ENCODE peak calls at places on chromosomes 5 and 9, in four cellular contexts. K is IMR-90, I is SK-N-SH, P is GM12878. D is an unnamed sample.
A peak's percentile ranks its signal among the peaks of the same experiment; 100 is the strongest.

GRCh38 chr9:124776952-124777645 is at the start of gene OLFML2A:
- DNase-seq in P (no peak), I (peak; percentile 86), K (no peak), D (peak; percentile 87)

GRCh38 chr5:11384441-11385250 is 519.6 kb downstream of the CTNND2 start:
- DNase-seq in P (no peak), I (peak; percentile 27), K (no peak), D (peak; percentile 75)

GRCh38 chr9:71904076-71904475 is 6.9 kb downstream of the ABHD17B start:
- DNase-seq in K (no peak), I (no peak), P (no peak), D (no peak)

GRCh38 chr5:116455061-116455460 is 119.6 kb downstream of the SEMA6A start:
- DNase-seq in I (peak; percentile 48), P (no peak), K (peak; percentile 6), D (no peak)

GRCh38 chr5:144307726-144308125 is 137.1 kb downstream of the KCTD16 start:
- DNase-seq in I (no peak), P (no peak), K (no peak), D (no peak)

GRCh38 chr9:89592201-89592815 is 12.5 kb upstream of the GADD45G start:
- DNase-seq in P (no peak), K (no peak), I (no peak), D (peak; percentile 35)

GRCh38 chr5:151572657-151573368 is 18.3 kb downstream of the FAT2 start:
- DNase-seq in K (no peak), I (no peak), P (no peak), D (no peak)

GRCh38 chr5:168219515-168220410 is 71.7 kb upstream of the WWC1 start:
- DNase-seq in P (peak; percentile 68), I (peak; percentile 80), K (peak; percentile 63), D (peak; percentile 88)

GRCh38 chr9:111807197-111807596 is 12.5 kb upstream of the SHOC1 start:
- DNase-seq in P (no peak), I (no peak), K (no peak), D (no peak)

GRCh38 chr5:132868754-132869153 is 2.3 kb downstream of the UQCRQ start:
- DNase-seq in K (no peak), I (no peak), P (no peak), D (no peak)

GRCh38 chr9:22452415-22453010 is 5.9 kb downstream of the DMRTA1 start:
- DNase-seq in I (no peak), P (no peak), K (peak; percentile 31), D (peak; percentile 72)

GRCh38 chr5:127561254-127561653 is 43.8 kb downstream of the PRRC1 start:
- DNase-seq in P (no peak), I (no peak), K (peak; percentile 77), D (no peak)

GRCh38 chr9:107863406-107863805 is 373.8 kb upstream of the KLF4 start:
- DNase-seq in I (no peak), P (no peak), K (no peak), D (no peak)

GRCh38 chr5:115601709-115602584 is at the start of gene TICAM2:
- DNase-seq in K (peak; percentile 67), I (peak; percentile 40), P (peak; percentile 77), D (peak; percentile 88)

GRCh38 chr9:114035845-114036785 is 42.0 kb downstream of the AMBP start:
- DNase-seq in I (no peak), P (no peak), K (no peak), D (peak; percentile 41)

GRCh38 chr9:130289711-130290241 is 24.2 kb downstream of the HMCN2 start:
- DNase-seq in P (no peak), K (no peak), I (peak; percentile 88), D (peak; percentile 30)

GRCh38 chr9:34546834-34547827 is 24.3 kb upstream of the ENHO start:
- DNase-seq in I (peak; percentile 65), K (peak; percentile 70), P (no peak), D (peak; percentile 95)

GRCh38 chr5:85109616-85110015 is 724.9 kb upstream of the EDIL3 start:
- DNase-seq in P (no peak), I (no peak), K (peak; percentile 0), D (no peak)

GRCh38 chr5:172659909-172660628 is 19.0 kb downstream of the NEURL1B start:
- DNase-seq in I (peak; percentile 75), K (peak; percentile 94), P (no peak), D (peak; percentile 85)

GRCh38 chr5:79133121-79133656 is 21.6 kb downstream of the BHMT start:
- DNase-seq in I (peak; percentile 30), K (peak; percentile 61), P (no peak), D (no peak)

GRCh38 chr5:39194466-39195136 is 24.8 kb downstream of the FYB1 start:
- DNase-seq in K (peak; percentile 84), I (no peak), P (no peak), D (no peak)

GRCh38 chr9:33139421-33140228 is 27.5 kb downstream of the B4GALT1 start:
- DNase-seq in P (no peak), I (no peak), K (peak; percentile 96), D (no peak)

GRCh38 chr5:39148983-39149534 is 70.3 kb downstream of the FYB1 start:
- DNase-seq in P (no peak), I (no peak), K (peak; percentile 24), D (no peak)

GRCh38 chr5:120599576-120599975 is 135.5 kb downstream of the PRR16 start:
- DNase-seq in K (peak; percentile 84), I (no peak), P (no peak), D (no peak)

GRCh38 chr5:14305045-14305444 is 161.9 kb downstream of the TRIO start:
- DNase-seq in K (peak; percentile 94), I (no peak), P (no peak), D (no peak)

GRCh38 chr9:129487658-129488483 is 133.0 kb downstream of the C9orf50 start:
- DNase-seq in P (no peak), K (peak; percentile 65), I (no peak), D (peak; percentile 79)

GRCh38 chr5:173497685-173498084 is 118.8 kb downstream of the BOD1 start:
- DNase-seq in P (no peak), I (no peak), K (no peak), D (peak; percentile 42)

DNA sequence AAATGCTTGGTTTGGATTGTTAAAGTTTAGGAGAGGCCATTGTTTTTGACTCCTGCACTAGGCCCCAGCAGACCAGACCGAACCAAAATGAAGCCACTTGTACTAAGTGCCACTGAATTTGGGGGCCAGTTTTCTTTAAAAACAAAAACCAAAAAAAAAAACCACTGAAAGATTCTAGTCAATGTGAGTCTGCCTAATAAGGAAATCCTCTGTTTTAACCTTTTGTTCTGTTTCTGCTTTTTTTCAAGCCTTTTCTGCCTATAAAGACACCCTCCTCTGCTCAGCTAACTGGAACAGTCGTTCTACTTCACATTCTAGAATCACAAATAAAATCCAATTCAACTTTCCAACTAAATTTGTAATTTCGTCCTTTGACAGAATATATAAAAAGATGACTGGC is 64.9 kb downstream of the SERINC5 start:
- DNase-seq in K (no peak), P (peak; percentile 25), I (no peak), D (no peak)
- H3K9ac ChIP-seq in K (no peak overlapping the region), P (peak overlapping the region; percentile 4), I (no peak overlapping the region), D (no peak overlapping the region)

DNA sequence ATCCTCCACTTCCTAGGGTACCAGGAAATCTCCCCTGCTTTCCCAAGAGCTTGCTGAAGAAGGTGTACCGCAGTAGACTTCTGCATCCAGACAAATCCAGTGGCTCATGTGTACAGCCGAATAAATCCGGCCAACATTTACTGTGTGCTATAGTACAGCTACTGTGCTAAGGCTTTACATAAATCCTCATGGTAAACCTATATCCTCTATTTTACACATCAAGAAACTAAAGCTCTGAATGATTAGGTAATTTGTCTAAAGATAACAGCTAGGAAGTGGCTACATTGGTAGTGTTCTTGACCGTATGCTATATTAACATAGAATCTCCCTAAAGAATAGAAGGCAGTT is 511 bp upstream of the WDR41 start:
- DNase-seq in I (no peak), K (no peak), P (no peak), D (no peak)
- TF ChIP-seq CTCF in I (no peak), K (no peak), P (no peak), D (no peak)

GRCh38 chr5:150154618-150155134 is 969 bp downstream of the PDGFRB start:
- DNase-seq in I (no peak), K (no peak), P (no peak), D (peak; percentile 74)

GRCh38 chr5:150156033-150156381 is 362 bp upstream of the PDGFRB start:
- DNase-seq in P (no peak), I (no peak), K (no peak), D (no peak)

GRCh38 chr5:150156540-150156939 is 895 bp upstream of the PDGFRB start:
- DNase-seq in P (no peak), K (no peak), I (no peak), D (no peak)

GRCh38 chr5:150153957-150154617 is 1.6 kb downstream of the PDGFRB start:
- DNase-seq in K (peak; percentile 80), P (no peak), I (no peak), D (peak; percentile 72)

GRCh38 chr5:150155258-150156032 is at the start of gene PDGFRB:
- DNase-seq in P (no peak), K (peak; percentile 89), I (peak; percentile 88), D (peak; percentile 90)
- H3K9ac ChIP-seq in P (peak within 1 kb of the TSS; percentile 46), K (peak within 1 kb of the TSS; percentile 99), I (peak within 1 kb of the TSS; percentile 73), D (no peak within 1 kb of the TSS)

GRCh38 chr5:15669826-15670225 is 169.8 kb downstream of the FBXL7 start:
- DNase-seq in K (no peak), P (no peak), I (no peak), D (no peak)

DNA sequence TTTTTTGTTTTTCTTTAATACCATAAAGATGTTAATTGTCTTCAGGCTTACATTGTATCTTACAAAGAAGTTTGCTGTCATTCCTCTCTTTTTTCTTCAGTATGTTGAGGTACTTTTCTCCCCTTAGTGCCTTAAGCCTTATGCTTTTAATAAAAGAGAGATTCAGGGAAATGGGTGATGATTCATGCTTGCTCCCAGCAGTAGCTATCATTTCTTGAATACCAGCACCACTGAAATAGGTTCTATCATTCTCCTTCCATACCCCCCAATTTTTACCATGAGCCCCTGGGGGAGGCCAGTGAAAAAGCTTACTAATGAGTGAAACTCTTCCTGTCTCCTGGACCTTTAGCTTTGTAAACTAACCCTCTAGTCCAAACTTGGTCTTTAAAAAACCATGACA is 165.0 kb downstream of the FBXL7 start:
- DNase-seq in K (peak; percentile 45), I (no peak), P (no peak), D (no peak)
- TF ChIP-seq CTCF in K (no peak), I (no peak), P (no peak), D (no peak)

GRCh38 chr5:17004441-17005086 is 68.5 kb upstream of the MYO10 start:
- DNase-seq in K (no peak), I (no peak), P (no peak), D (no peak)
- H3K9ac ChIP-seq in K (no peak overlapping the region), I (no peak overlapping the region), P (no peak overlapping the region), D (no peak overlapping the region)

D was measured in endodermal cell.